ENCODE peak calls at places on chromosomes 5 and 9, in five cellular contexts. O is stomach, K is transverse colon, X is K562, T is GM12891. F is an unnamed sample.

GRCh38 chr9:123835821-123836220 is 94.1 kb downstream of the DENND1A start:
- DNase-seq in O (no peak), K (no peak), X (peak), T (no peak), F (no peak)

GRCh38 chr9:92100237-92100911 is 14.8 kb downstream of the SPTLC1 start:
- DNase-seq in O (no peak), K (no peak), X (no peak), T (no peak), F (no peak)

GRCh38 chr9:110443878-110444245 is 106.2 kb upstream of the TXNDC8 start:
- DNase-seq in O (no peak), K (no peak), X (no peak), T (no peak), F (no peak)

GRCh38 chr5:14109041-14109747 is 33.9 kb upstream of the TRIO start:
- DNase-seq in O (peak), K (peak), X (no peak), T (peak), F (peak)

GRCh38 chr5:126848253-126848652 is 71.3 kb downstream of the LMNB1 start:
- DNase-seq in O (no peak), K (no peak), X (no peak), T (no peak), F (no peak)

GRCh38 chr5:86623785-86624483 is 6.2 kb downstream of the COX7C start:
- DNase-seq in O (no peak), K (no peak), X (peak), T (no peak), F (no peak)

GRCh38 chr5:149367249-149367971 is 9.6 kb downstream of the PCYOX1L start:
- DNase-seq in O (peak), K (peak), X (peak), T (peak), F (peak)

GRCh38 chr5:114360816-114361723 is 800 bp upstream of the KCNN2 start:
- DNase-seq in O (no peak), K (no peak), X (no peak), T (peak), F (peak)

GRCh38 chr5:169024426-169024825 is 276.5 kb downstream of the SLIT3 start:
- DNase-seq in O (peak), K (no peak), X (no peak), T (no peak), F (no peak)

GRCh38 chr5:81838307-81838906 is 87.5 kb upstream of the SSBP2 start:
- DNase-seq in O (no peak), K (peak), X (peak), T (no peak), F (no peak)

GRCh38 chr9:15606667-15607472 is 54.0 kb downstream of the CCDC171 start:
- DNase-seq in O (no peak), K (no peak), X (peak), T (no peak), F (no peak)

GRCh38 chr9:120928015-120928719 is 1.6 kb upstream of the TRAF1 start:
- DNase-seq in O (peak), K (peak), X (no peak), T (no peak), F (no peak)

GRCh38 chr9:113488071-113488470 is 24.5 kb downstream of the RGS3 start:
- DNase-seq in O (peak), K (peak), X (no peak), T (no peak), F (no peak)

GRCh38 chr5:137624786-137625349 is 111.0 kb downstream of the KLHL3 start:
- DNase-seq in O (no peak), K (no peak), X (no peak), T (no peak), F (no peak)

GRCh38 chr5:111229871-111230812 is 6.0 kb downstream of the CAMK4 start:
- DNase-seq in O (no peak), K (no peak), X (no peak), T (no peak), F (no peak)

GRCh38 chr9:98118640-98119601 is at the start of gene TRIM14:
- DNase-seq in O (peak), K (peak), X (peak), T (peak), F (peak)

GRCh38 chr5:58493136-58493535 is 1.9 kb downstream of the GAPT start:
- DNase-seq in O (no peak), K (no peak), X (no peak), T (no peak), F (no peak)

GRCh38 chr9:111978616-111979015 is 82.0 kb downstream of the UGCG start:
- DNase-seq in O (no peak), K (no peak), X (no peak), T (no peak), F (no peak)

GRCh38 chr5:120465281-120465961 is 1.3 kb downstream of the PRR16 start:
- DNase-seq in O (no peak), K (peak), X (peak), T (no peak), F (no peak)

GRCh38 chr9:36988848-36989247 is 45.2 kb downstream of the PAX5 start:
- DNase-seq in O (no peak), K (no peak), X (no peak), T (no peak), F (no peak)

GRCh38 chr5:157253547-157253946 is 12.4 kb upstream of the CYFIP2 start:
- DNase-seq in O (peak), K (peak), X (peak), T (no peak), F (no peak)

GRCh38 chr9:36721846-36722588 is 149.3 kb downstream of the MELK start:
- DNase-seq in O (no peak), K (peak), X (no peak), T (no peak), F (no peak)

GRCh38 chr5:139481122-139481533 is 1.4 kb downstream of the STING1 start:
- DNase-seq in O (no peak), K (no peak), X (peak), T (no peak), F (no peak)

GRCh38 chr5:160970605-160971191 is 118.7 kb upstream of the ATP10B start:
- DNase-seq in O (no peak), K (no peak), X (no peak), T (no peak), F (no peak)

GRCh38 chr9:101486693-101487442 is 46.8 kb upstream of the RNF20 start:
- DNase-seq in O (peak), K (peak), X (peak), T (peak), F (no peak)

GRCh38 chr5:90590-91547 is 1.1 kb upstream of the PLEKHG4B start:
- DNase-seq in O (peak), K (no peak), X (no peak), T (no peak), F (no peak)

GRCh38 chr5:14153071-14153864 is 10.1 kb downstream of the TRIO start:
- DNase-seq in O (no peak), K (no peak), X (no peak), T (no peak), F (no peak)

GRCh38 chr9:272251-273213 is 57.9 kb downstream of the DOCK8 start:
- DNase-seq in O (peak), K (peak), X (peak), T (peak), F (peak)

GRCh38 chr9:129486496-129487306 is 134.2 kb downstream of the C9orf50 start:
- DNase-seq in O (peak), K (no peak), X (no peak), T (no peak), F (no peak)

GRCh38 chr5:177376107-177376506 is 8.1 kb upstream of the SLC34A1 start:
- DNase-seq in O (no peak), K (no peak), X (no peak), T (no peak), F (no peak)

GRCh38 chr5:4442221-4442620 is 697.9 kb upstream of the ADAMTS16 start:
- DNase-seq in O (no peak), K (no peak), X (no peak), T (no peak), F (no peak)

GRCh38 chr5:18653216-18653752 is 1019.0 kb downstream of the TAF11L14 start:
- DNase-seq in O (peak), K (no peak), X (no peak), T (no peak), F (no peak)

GRCh38 chr9:128724744-128725211 is 851 bp upstream of the ZDHHC12 start:
- DNase-seq in O (peak), K (peak), X (peak), T (no peak), F (peak)

GRCh38 chr9:37383876-37384715 is 38.4 kb upstream of the GRHPR start:
- DNase-seq in O (no peak), K (no peak), X (no peak), T (no peak), F (no peak)

GRCh38 chr5:7394889-7395431 is 978 bp upstream of the ADCY2 start:
- DNase-seq in O (no peak), K (no peak), X (no peak), T (no peak), F (no peak)

GRCh38 chr9:93119953-93120845 is 13.9 kb downstream of the NINJ1 start:
- DNase-seq in O (peak), K (peak), X (peak), T (peak), F (peak)

GRCh38 chr5:131279209-131279608 is 15.4 kb downstream of the CDC42SE2 start:
- DNase-seq in O (no peak), K (no peak), X (no peak), T (no peak), F (no peak)

GRCh38 chr5:131277875-131278795 is 14.3 kb downstream of the CDC42SE2 start:
- DNase-seq in O (no peak), K (no peak), X (no peak), T (no peak), F (no peak)

GRCh38 chr5:131274341-131275063 is 10.6 kb downstream of the CDC42SE2 start:
- DNase-seq in O (no peak), K (no peak), X (no peak), T (no peak), F (no peak)

GRCh38 chr5:131275996-131276535 is 12.2 kb downstream of the CDC42SE2 start:
- DNase-seq in O (no peak), K (no peak), X (no peak), T (no peak), F (no peak)

DNA sequence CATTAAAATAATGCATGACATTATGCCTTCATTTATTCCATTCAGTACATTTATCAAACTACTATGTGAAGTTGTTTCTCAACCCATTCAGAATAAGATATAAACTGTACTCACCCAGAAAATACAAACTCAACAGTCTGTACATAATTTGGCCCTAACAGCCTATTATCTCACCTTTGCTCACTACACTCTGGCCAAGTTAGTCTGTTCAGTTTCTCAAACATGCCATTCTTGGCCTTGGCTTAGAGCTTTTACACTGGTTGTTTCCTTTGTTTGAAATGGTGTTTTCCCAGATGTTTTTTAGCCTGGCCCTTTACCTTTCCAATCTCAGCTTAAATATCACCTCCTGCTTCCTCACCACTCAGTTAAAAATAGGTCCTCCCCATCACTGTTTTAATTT is 13.6 kb downstream of the CDC42SE2 start:
- DNase-seq in O (no peak), K (no peak), X (no peak), T (no peak), F (no peak)
- TF ChIP-seq POLR2AphosphoS5 in O (no peak), K (no peak), X (no peak), T (no peak), F (no peak)

GRCh38 chr9:126495411-126496180 is 118.1 kb upstream of the LMX1B start:
- DNase-seq in O (no peak), K (no peak), X (no peak), T (no peak), F (no peak)
- TF ChIP-seq POLR2AphosphoS5 in O (no peak), K (no peak), X (no peak), T (no peak), F (no peak)

DNA sequence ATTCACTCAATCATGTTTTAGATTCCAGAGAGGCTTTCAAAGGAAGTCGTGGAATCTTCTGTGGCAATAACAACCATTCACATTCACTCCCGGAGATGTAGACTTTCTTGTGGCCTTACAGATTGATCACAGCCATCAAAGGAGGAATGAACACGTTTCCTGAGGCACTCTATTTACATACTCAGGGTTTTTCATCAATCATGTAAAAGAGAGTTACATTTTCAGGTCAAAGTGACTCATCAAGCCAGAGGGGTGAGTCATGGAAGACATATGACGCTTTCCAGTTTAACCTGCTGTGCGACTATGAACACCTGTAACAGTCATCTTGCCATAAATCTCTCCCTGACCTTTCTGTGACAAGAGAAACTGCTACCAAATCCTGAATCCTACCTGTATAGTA is 39.3 kb upstream of the RAD23B start:
- DNase-seq in O (peak), K (peak), X (no peak), T (no peak), F (no peak)
- TF ChIP-seq POLR2AphosphoS5 in O (no peak), K (no peak), X (no peak), T (no peak), F (no peak)

GRCh38 chr5:43555895-43556606 is 826 bp downstream of the PAIP1 start:
- DNase-seq in O (peak), K (peak), X (peak), T (peak), F (peak)
- TF ChIP-seq POLR2AphosphoS5 in O (no peak), K (no peak), X (no peak), T (no peak), F (no peak)

GRCh38 chr5:93579561-93580386 is 1.2 kb downstream of the NR2F1-AS1 start:
- DNase-seq in O (no peak), K (no peak), X (no peak), T (no peak), F (no peak)
- TF ChIP-seq POLR2AphosphoS5 in O (no peak), K (no peak), X (no peak), T (no peak), F (no peak)

DNA sequence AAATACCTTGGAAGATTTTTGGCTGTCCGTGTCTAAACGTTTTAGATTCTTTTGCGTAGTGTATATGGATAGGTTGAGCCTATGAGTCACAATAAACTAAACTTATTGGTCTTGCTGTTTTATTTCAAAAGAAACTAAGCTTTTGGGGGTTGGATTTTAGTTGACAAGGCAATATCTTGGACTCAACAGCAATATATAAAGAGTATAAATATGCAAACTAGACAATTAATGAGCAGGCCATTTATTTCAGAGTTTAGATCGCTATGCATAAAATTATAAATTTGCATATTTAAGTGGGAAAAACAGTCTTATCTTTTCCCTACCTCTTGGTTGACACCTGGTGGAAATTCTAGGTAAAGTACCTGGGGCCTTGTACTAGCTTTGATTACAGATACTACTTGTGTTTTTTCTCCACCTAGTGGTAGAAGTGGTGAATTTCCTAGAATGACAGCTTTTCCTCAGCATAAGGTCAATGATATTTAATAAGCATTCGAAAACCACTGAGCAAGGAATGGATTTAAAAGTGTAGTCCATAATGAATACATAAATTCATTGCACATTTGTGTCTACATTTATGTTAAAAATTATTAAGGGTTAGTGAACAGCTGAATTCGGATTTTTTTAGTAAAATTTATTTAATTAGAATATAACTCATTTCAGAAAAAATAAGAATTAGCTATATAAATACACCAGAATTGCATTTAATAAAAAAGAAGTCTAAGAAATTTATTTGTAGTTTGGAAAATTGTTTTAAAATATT is 1.7 kb upstream of the ARRDC3 start:
- DNase-seq in O (peak), K (peak), X (peak), T (peak), F (peak)
- TF ChIP-seq POLR2AphosphoS5 in O (peak), K (no peak), X (no peak), T (no peak), F (no peak)

DNA sequence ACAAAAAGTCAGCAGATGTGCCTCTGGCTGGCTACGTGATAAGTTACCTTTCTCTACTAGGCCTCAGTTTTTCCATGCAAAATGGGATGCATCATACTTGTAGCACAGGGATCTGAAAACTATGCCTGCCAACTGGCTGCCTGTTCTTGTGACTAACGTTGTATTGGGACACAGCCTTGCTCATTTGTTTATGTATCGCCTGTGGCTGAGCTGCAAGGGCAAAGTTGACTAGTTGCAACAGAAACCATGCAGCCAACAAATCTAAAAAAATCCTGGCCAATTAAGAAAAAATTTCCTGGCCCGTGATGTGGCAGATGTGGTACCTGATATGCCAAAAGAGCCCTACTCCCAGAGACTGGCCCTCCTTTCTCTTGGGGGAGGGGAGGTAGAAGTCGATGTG is 131.3 kb downstream of the SEC61B start:
- DNase-seq in O (no peak), K (no peak), X (no peak), T (no peak), F (no peak)
- TF ChIP-seq POLR2AphosphoS5 in O (peak), K (peak), X (no peak), T (no peak), F (no peak)

DNA sequence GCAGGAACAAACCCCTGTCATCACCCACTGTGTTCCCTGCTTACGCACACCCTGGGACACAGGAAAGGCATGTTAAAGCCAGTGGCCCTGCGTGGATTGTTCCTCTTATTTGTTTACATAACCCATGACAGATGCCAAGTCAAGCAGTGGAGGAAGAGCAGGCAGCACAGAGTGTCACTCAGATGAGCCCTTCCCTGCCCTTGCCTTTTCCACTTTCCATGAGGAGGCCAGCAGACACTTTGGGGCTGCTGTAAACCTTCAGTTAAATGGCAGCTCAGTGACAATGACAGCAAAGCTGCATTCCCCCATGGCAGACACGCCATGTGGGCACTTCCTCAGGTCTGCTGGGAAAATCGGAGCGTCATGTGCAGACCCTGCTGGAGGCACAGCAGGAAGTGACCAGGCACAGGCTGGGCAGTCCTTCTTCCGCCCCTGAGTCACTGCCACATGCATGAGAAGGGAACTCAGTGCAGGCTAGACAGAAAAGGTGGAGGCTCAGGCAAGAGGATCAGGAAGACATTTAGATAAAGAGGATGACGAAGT is 216.8 kb upstream of the PIK3R1 start:
- DNase-seq in O (no peak), K (peak), X (no peak), T (no peak), F (no peak)
- TF ChIP-seq POLR2AphosphoS5 in O (peak), K (no peak), X (no peak), T (no peak), F (no peak)

F was measured in GM12892.